ENCODE peak calls at places on chromosome 1, in four cellular contexts. J is T-helper 1 cell; K is effector memory CD4-positive, alpha-beta T cell; Y is CD4-positive, alpha-beta memory T cell. B is an unnamed sample.

GRCh38 chr1:17935230-17935629 is 172.4 kb upstream of the IGSF21 start:
- DNase-seq in K (no peak), Y (no peak), J (no peak), B (no peak)

GRCh38 chr1:236211815-236212214 is 69.5 kb downstream of the GPR137B start:
- DNase-seq in J (no peak), K (no peak), Y (no peak), B (no peak)

GRCh38 chr1:22739648-22740385 is 29.2 kb downstream of the EPHB2 start:
- DNase-seq in K (no peak), Y (no peak), J (no peak), B (no peak)

GRCh38 chr1:116472431-116472961 is 98.3 kb downstream of the CD58 start:
- DNase-seq in Y (no peak), J (no peak), K (no peak), B (no peak)

GRCh38 chr1:100178092-100178491 is at the start of gene LRRC39:
- DNase-seq in J (no peak), K (no peak), Y (no peak), B (no peak)

GRCh38 chr1:109263597-109264378 is 14.4 kb downstream of the CELSR2 start:
- DNase-seq in J (peak), K (peak), Y (peak), B (peak)

GRCh38 chr1:211148371-211148770 is 14.4 kb upstream of the KCNH1 start:
- DNase-seq in Y (no peak), K (no peak), J (no peak), B (no peak)

GRCh38 chr1:916173-917075 is 7.3 kb upstream of the SAMD11 start:
- DNase-seq in J (no peak), K (no peak), Y (no peak), B (no peak)

GRCh38 chr1:181134543-181135461 is 46.3 kb downstream of the IER5 start:
- DNase-seq in K (no peak), J (peak), Y (no peak), B (no peak)

GRCh38 chr1:2115008-2115921 is 65.1 kb downstream of the PRKCZ start:
- DNase-seq in J (no peak), K (no peak), Y (no peak), B (peak)

GRCh38 chr1:17566892-17567291 is 27.4 kb downstream of the ARHGEF10L start:
- DNase-seq in Y (no peak), J (no peak), K (no peak), B (no peak)

GRCh38 chr1:193185861-193186714 is at the start of gene B3GALT2:
- DNase-seq in Y (peak), J (no peak), K (no peak), B (peak)

GRCh38 chr1:21289700-21290545 is at the start of gene ECE1:
- DNase-seq in K (peak), J (peak), Y (peak), B (peak)

GRCh38 chr1:227424948-227425347 is 106.7 kb upstream of the CDC42BPA start:
- DNase-seq in J (no peak), Y (no peak), K (no peak), B (no peak)

GRCh38 chr1:174912243-174912642 is 87.5 kb upstream of the CACYBP start:
- DNase-seq in K (no peak), Y (no peak), J (peak), B (no peak)

GRCh38 chr1:94772230-94772641 is 47.9 kb upstream of the SLC44A3 start:
- DNase-seq in Y (no peak), J (no peak), K (no peak), B (no peak)

GRCh38 chr1:160186734-160187133 is 3.6 kb upstream of the CASQ1 start:
- DNase-seq in K (no peak), J (no peak), Y (no peak), B (no peak)

GRCh38 chr1:21669287-21670058 is at the start of gene RAP1GAP:
- DNase-seq in K (no peak), J (no peak), Y (peak), B (no peak)

GRCh38 chr1:209601809-209602657 is 18.5 kb downstream of the CAMK1G start:
- DNase-seq in J (peak), Y (peak), K (no peak), B (no peak)

B was measured in T-helper 17 cell.